ENCODE peak calls at places on chromosomes 12 and 14, in five cellular contexts. J is psoas muscle, X is adrenal gland, O is GM13976, A is body of pancreas. F is an unnamed sample.

GRCh38 chr12:52903285-52903854 is 1.5 kb downstream of the KRT8 start:
- DNase-seq in J (peak), X (peak), O (peak), A (peak), F (peak)

GRCh38 chr14:79021756-79022155 is 851.6 kb downstream of the NRXN3 start:
- DNase-seq in J (no peak), X (no peak), O (no peak), A (no peak), F (no peak)

GRCh38 chr12:113582521-113583218 is 111.0 kb upstream of the LHX5 start:
- DNase-seq in J (no peak), X (peak), O (no peak), A (no peak), F (no peak)

GRCh38 chr12:1469063-1469462 is 125.3 kb downstream of the FBXL14 start:
- DNase-seq in J (no peak), X (no peak), O (no peak), A (no peak), F (no peak)

GRCh38 chr14:78519863-78520262 is 349.7 kb downstream of the NRXN3 start:
- DNase-seq in J (no peak), X (no peak), O (peak), A (peak), F (peak)

GRCh38 chr14:105389534-105389933 is 8.8 kb upstream of the TEX22 start:
- DNase-seq in J (peak), X (no peak), O (no peak), A (no peak), F (no peak)

GRCh38 chr14:80587096-80587724 is 354.3 kb downstream of the CEP128 start:
- DNase-seq in J (no peak), X (no peak), O (peak), A (no peak), F (peak)

GRCh38 chr14:27557445-27557844 is 959.6 kb upstream of the NOVA1 start:
- DNase-seq in J (no peak), X (no peak), O (no peak), A (no peak), F (no peak)

GRCh38 chr12:52246720-52247621 is 13.9 kb downstream of the KRT7 start:
- DNase-seq in J (peak), X (peak), O (no peak), A (peak), F (no peak)

GRCh38 chr12:100675432-100675831 is 101.9 kb downstream of the GAS2L3 start:
- DNase-seq in J (no peak), X (peak), O (no peak), A (peak), F (no peak)

GRCh38 chr12:10218021-10218420 is 5.3 kb downstream of the GABARAPL1 start:
- DNase-seq in J (no peak), X (no peak), O (no peak), A (no peak), F (no peak)

GRCh38 chr14:53894456-53894855 is 62.2 kb downstream of the BMP4 start:
- DNase-seq in J (no peak), X (no peak), O (peak), A (no peak), F (peak)

GRCh38 chr14:36105401-36105800 is 71.1 kb downstream of the PTCSC3 start:
- DNase-seq in J (no peak), X (no peak), O (no peak), A (no peak), F (no peak)

GRCh38 chr12:76866726-76867125 is 12.1 kb downstream of the CSRP2 start:
- DNase-seq in J (no peak), X (no peak), O (no peak), A (no peak), F (no peak)

GRCh38 chr12:45324391-45324790 is 108.5 kb downstream of the ANO6 start:
- DNase-seq in J (no peak), X (no peak), O (peak), A (no peak), F (no peak)

GRCh38 chr14:55139696-55140509 is 10.9 kb downstream of the LGALS3 start:
- DNase-seq in J (no peak), X (no peak), O (no peak), A (no peak), F (no peak)

GRCh38 chr14:99579903-99580570 is 24.0 kb downstream of the CCDC85C start:
- DNase-seq in J (no peak), X (peak), O (no peak), A (peak), F (no peak)

GRCh38 chr12:480831-481230 is 21.1 kb downstream of the B4GALNT3 start:
- DNase-seq in J (no peak), X (no peak), O (no peak), A (no peak), F (no peak)

GRCh38 chr12:54598966-54599365 is 10.5 kb upstream of the PPP1R1A start:
- DNase-seq in J (no peak), X (no peak), O (no peak), A (no peak), F (no peak)

GRCh38 chr12:96352161-96352835 is 47.9 kb downstream of the CDK17 start:
- DNase-seq in J (no peak), X (no peak), O (no peak), A (no peak), F (no peak)

GRCh38 chr12:442235-442884 is 17.4 kb upstream of the B4GALNT3 start:
- DNase-seq in J (no peak), X (peak), O (no peak), A (peak), F (peak)

GRCh38 chr12:32198555-32198954 is 91.9 kb downstream of the BICD1 start:
- DNase-seq in J (no peak), X (no peak), O (no peak), A (no peak), F (no peak)

GRCh38 chr14:59664741-59665140 is 88.1 kb upstream of the CCDC175 start:
- DNase-seq in J (no peak), X (no peak), O (no peak), A (no peak), F (no peak)

GRCh38 chr12:1800646-1801284 is 19.6 kb upstream of the LRTM2 start:
- DNase-seq in J (peak), X (peak), O (peak), A (peak), F (peak)

GRCh38 chr14:45254771-45255170 is 1.8 kb upstream of the MIS18BP1 start:
- DNase-seq in J (no peak), X (no peak), O (no peak), A (no peak), F (no peak)

GRCh38 chr12:117875652-117876491 is 92.9 kb downstream of the KSR2 start:
- DNase-seq in J (no peak), X (no peak), O (peak), A (no peak), F (peak)

GRCh38 chr12:63308701-63309100 is 157.7 kb upstream of the AVPR1A start:
- DNase-seq in J (no peak), X (no peak), O (no peak), A (no peak), F (no peak)

GRCh38 chr12:91316161-91316759 is 133.6 kb upstream of the DCN start:
- DNase-seq in J (no peak), X (no peak), O (no peak), A (no peak), F (no peak)

GRCh38 chr12:89418228-89418910 is 66.1 kb upstream of the DUSP6 start:
- DNase-seq in J (no peak), X (peak), O (no peak), A (no peak), F (no peak)

GRCh38 chr12:89417246-89417977 is 65.1 kb upstream of the DUSP6 start:
- DNase-seq in J (no peak), X (no peak), O (no peak), A (no peak), F (no peak)

GRCh38 chr12:89424846-89425245 is 72.5 kb upstream of the DUSP6 start:
- DNase-seq in J (no peak), X (no peak), O (no peak), A (no peak), F (no peak)

GRCh38 chr12:89424394-89424793 is 72.1 kb upstream of the DUSP6 start:
- DNase-seq in J (no peak), X (no peak), O (no peak), A (no peak), F (no peak)

DNA sequence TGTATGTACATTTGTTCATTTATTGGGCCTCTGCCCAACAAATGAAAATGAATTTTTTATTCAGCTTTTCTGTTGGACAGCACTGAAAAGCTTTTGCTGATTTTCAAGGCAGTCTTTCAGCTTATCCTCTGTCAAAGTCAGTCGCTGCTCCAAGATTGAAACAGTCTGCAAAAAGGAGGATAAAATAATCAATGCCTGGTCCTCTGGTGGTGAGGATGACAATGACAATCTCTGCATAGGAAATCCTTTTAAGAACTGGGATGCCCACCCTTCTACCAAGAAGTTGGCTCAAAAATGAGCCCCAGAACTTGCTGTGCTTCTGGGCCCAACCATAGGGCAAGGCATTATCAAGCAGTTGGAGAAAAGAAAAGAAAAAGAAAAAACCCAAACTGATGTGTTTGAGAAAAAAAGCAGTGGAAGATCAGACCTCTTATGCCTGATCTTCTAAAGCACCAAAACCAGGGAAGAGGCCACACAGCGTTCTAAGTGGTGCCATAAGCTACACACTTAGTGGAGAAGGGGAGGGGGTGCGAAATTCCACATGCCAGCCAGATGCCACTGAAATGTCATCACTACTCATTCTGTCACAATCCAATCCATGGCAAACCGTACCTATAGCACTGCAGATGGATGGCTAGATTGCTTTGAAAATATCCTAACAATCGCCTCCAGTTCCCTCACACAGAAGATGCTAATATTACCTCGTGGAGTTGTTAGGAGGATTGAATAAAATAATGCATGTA is 69.0 kb upstream of the DUSP6 start:
- DNase-seq in J (no peak), X (no peak), O (no peak), A (no peak), F (no peak)
- TF ChIP-seq CTCF in J (no peak), X (no peak), O (no peak), A (peak), F (no peak)

GRCh38 chr12:25592725-25593495 is 39.8 kb upstream of the LMNTD1 start:
- DNase-seq in J (no peak), X (no peak), O (no peak), A (no peak), F (no peak)

GRCh38 chr12:25587346-25587745 is 34.3 kb upstream of the LMNTD1 start:
- DNase-seq in J (no peak), X (no peak), O (no peak), A (no peak), F (no peak)

GRCh38 chr12:25590021-25590721 is 37.1 kb upstream of the LMNTD1 start:
- DNase-seq in J (no peak), X (no peak), O (no peak), A (no peak), F (no peak)

GRCh38 chr12:25594376-25594775 is 41.3 kb upstream of the LMNTD1 start:
- DNase-seq in J (no peak), X (no peak), O (no peak), A (no peak), F (no peak)

GRCh38 chr12:25591132-25591531 is 38.0 kb upstream of the LMNTD1 start:
- DNase-seq in J (no peak), X (no peak), O (no peak), A (no peak), F (no peak)
- TF ChIP-seq CTCF in J (no peak), X (no peak), O (no peak), A (no peak), F (no peak)

GRCh38 chr12:121843236-121843982 is 15.2 kb downstream of the HPD start:
- DNase-seq in J (no peak), X (no peak), O (no peak), A (no peak), F (no peak)

GRCh38 chr12:121839993-121840761 is 18.5 kb downstream of the HPD start:
- DNase-seq in J (no peak), X (no peak), O (no peak), A (no peak), F (no peak)

GRCh38 chr12:121839106-121839992 is 19.3 kb downstream of the HPD start:
- DNase-seq in J (peak), X (peak), O (peak), A (peak), F (peak)

GRCh38 chr12:121838096-121838495 is 20.6 kb downstream of the HPD start:
- DNase-seq in J (no peak), X (no peak), O (no peak), A (no peak), F (no peak)

DNA sequence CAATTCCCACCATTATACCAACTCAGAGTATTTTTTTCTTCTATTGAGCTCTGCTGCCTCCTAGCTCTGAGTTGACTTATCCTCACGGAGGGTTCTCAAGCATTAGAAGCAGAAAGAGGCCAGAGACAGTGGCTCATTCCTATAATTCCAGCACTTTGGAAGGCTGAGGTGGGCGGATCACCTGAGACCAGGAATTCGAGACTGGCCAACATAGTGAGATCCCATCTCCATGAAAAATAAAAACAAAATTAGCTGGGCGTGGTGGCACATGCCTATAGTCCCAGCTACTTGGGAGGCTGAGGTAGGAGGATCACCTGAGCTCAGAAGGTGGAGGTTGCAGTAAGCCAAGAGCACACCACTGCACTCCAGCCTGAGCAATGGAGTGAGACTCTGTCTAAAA is 21.0 kb downstream of the HPD start:
- DNase-seq in J (no peak), X (no peak), O (no peak), A (no peak), F (no peak)
- TF ChIP-seq CTCF in J (no peak), X (no peak), O (no peak), A (no peak), F (no peak)

DNA sequence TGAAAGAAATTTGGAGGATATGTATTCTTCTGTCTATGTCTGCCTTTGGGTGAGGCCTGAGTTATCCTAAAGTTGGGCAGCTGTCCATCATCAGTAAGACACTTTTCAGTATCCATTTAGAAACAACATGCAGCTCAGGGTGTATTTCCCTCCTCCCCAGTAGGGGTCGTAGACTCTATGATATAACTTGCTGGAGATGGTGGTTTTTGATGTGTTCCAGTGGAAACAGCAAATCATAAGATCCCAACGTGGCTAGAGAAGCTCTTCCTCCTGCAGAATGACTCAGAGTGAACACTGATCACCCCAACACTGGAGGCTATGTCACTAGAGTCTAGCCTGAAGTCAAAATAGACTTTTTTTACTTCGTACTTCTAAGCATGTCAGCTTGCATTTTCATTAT is 331.6 kb upstream of the STXBP6 start:
- DNase-seq in J (no peak), X (no peak), O (no peak), A (no peak), F (no peak)
- TF ChIP-seq CTCF in J (no peak), X (no peak), O (no peak), A (no peak), F (no peak)

GRCh38 chr14:46433381-46433780 is 218.2 kb downstream of the RPL10L start:
- DNase-seq in J (no peak), X (no peak), O (no peak), A (no peak), F (no peak)
- TF ChIP-seq CTCF in J (no peak), X (no peak), O (no peak), A (no peak), F (no peak)

GRCh38 chr12:57894577-57895292 is 46.6 kb upstream of the ATP23 start:
- DNase-seq in J (no peak), X (no peak), O (no peak), A (no peak), F (no peak)
- TF ChIP-seq CTCF in J (no peak), X (no peak), O (no peak), A (no peak), F (no peak)

DNA sequence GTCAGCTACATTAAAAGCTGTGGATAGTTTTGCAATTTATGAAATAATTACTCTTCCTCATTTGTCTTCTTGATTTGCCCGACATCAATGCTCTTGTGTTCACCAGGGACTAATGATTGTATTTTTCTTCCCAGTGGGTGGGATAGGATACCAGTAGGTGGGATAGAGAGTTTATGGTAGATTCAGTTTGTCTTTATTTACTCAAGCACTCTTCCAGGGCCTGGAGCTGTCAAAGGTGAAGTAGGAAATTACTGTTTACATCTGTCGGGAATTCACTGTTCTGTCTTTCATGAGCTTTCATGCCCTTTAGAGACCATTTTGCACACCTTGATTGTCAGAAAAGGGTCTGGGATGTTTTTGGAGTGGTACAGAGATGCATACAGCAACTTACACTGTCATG is 36.7 kb downstream of the ETV6 start:
- DNase-seq in J (no peak), X (no peak), O (no peak), A (no peak), F (no peak)
- TF ChIP-seq CTCF in J (no peak), X (no peak), O (no peak), A (no peak), F (no peak)

DNA sequence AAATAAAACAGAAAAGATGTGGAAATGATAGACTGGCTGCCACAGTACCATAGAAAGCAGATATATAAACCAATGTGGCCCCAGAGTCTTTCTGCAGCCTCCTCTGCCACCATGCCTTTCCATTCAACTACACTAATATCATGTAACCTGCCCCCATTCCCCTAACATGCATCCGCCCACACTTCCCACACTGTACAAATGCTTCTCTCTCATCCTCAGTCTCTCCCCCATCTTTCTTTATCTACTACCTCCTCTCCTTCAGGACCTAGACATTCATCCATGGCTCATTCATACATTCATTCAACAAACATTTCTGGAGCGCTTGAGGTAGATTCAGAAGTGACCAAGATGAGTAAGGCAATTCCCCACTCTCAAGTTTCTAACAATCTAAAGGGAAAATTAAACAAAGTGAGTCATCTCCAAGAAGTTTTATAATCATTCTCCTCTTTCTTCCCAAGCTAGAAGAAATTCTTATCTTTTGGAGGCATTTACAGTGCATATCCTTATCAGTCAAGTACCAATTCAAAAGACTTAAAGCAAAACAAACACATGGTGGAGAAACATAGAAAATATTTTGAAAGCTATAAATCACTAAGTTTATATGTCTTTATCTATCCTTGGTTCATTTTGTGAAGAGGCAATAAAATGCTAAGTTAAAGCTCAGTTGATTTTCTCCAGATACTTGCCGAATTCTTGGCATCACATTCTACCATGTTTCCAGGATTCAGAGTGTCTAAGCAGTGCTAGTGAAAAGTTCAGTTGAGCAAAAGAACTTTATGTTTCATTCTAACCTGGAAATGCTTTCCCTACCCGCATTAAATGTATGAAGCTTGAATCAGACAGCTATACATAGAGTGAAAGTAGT is 70.5 kb upstream of the FRMD6 start:
- DNase-seq in J (no peak), X (no peak), O (no peak), A (no peak), F (no peak)
- TF ChIP-seq CTCF in J (no peak), X (no peak), O (no peak), A (no peak), F (no peak)

DNA sequence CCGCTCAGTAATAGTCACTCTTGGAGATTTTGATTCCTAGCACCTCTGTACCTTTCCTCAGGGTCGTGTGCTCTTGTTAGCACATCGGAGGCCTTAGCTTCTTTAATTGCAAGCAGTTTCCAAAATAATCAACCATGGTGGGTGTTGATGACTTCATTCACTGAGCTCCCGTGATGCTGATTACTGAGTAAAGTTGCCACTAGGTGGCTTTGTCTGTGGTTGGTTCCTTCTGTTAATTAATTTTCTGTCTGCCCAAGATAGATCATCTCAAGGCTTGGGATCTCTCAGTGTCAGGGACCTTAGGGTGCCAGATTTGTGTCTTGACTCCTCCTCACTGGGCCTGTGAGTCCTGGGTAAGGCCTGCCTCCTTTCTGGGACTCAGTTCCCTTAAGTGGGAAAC is 54.3 kb downstream of the PTPN11 start:
- DNase-seq in J (no peak), X (no peak), O (no peak), A (no peak), F (no peak)
- TF ChIP-seq CTCF in J (no peak), X (no peak), O (no peak), A (no peak), F (peak)

GRCh38 chr12:79115743-79116142 is 251.2 kb downstream of the SYT1 start:
- DNase-seq in J (no peak), X (no peak), O (no peak), A (no peak), F (no peak)

GRCh38 chr12:79119796-79120195 is 255.2 kb downstream of the SYT1 start:
- DNase-seq in J (no peak), X (no peak), O (no peak), A (no peak), F (no peak)

GRCh38 chr12:79124385-79124784 is 259.8 kb downstream of the SYT1 start:
- DNase-seq in J (no peak), X (no peak), O (no peak), A (no peak), F (no peak)

GRCh38 chr12:79125358-79125757 is 260.8 kb downstream of the SYT1 start:
- DNase-seq in J (no peak), X (no peak), O (no peak), A (no peak), F (no peak)

GRCh38 chr12:79121486-79121885 is 256.9 kb downstream of the SYT1 start:
- DNase-seq in J (no peak), X (no peak), O (peak), A (no peak), F (no peak)
- TF ChIP-seq CTCF in J (no peak), X (no peak), O (no peak), A (no peak), F (peak)

F was measured in GM10248.